ENCODE peak calls at places on chromosomes 7 and 10, in five cellular contexts. One of them, this sample, is unnamed.

GRCh38 chr10:91567815-91568214 is 65.1 kb downstream of the PPP1R3C start:
- DNase-seq in CD8-positive, alpha-beta memory T cell: no peak
- DNase-seq in mesenchymal stem cell: no peak
- DNase-seq in aorta: no peak
- DNase-seq in tibial artery: no peak
- DNase-seq in this sample: no peak

GRCh38 chr10:73906524-73907447 is 4.1 kb upstream of the PLAU start:
- DNase-seq in tibial artery: peak; percentile 83
- DNase-seq in CD8-positive, alpha-beta memory T cell: no peak
- DNase-seq in aorta: peak; percentile 92
- DNase-seq in mesenchymal stem cell: peak; percentile 99
- DNase-seq in this sample: peak; percentile 99

GRCh38 chr7:5627745-5628547 is 153.5 kb downstream of the RNF216 start:
- DNase-seq in aorta: no peak
- DNase-seq in tibial artery: no peak
- DNase-seq in mesenchymal stem cell: no peak
- DNase-seq in CD8-positive, alpha-beta memory T cell: no peak
- DNase-seq in this sample: no peak

GRCh38 chr7:142053988-142054387 is 57.5 kb upstream of the MGAM2 start:
- DNase-seq in CD8-positive, alpha-beta memory T cell: no peak
- DNase-seq in tibial artery: no peak
- DNase-seq in aorta: no peak
- DNase-seq in mesenchymal stem cell: no peak
- DNase-seq in this sample: no peak

GRCh38 chr7:22858640-22859561 is 36.3 kb upstream of the TOMM7 start:
- DNase-seq in CD8-positive, alpha-beta memory T cell: no peak
- DNase-seq in aorta: peak; percentile 59
- DNase-seq in tibial artery: no peak
- DNase-seq in mesenchymal stem cell: peak; percentile 98
- DNase-seq in this sample: peak; percentile 93

GRCh38 chr10:2650328-2650727 is 417.0 kb upstream of the PFKP start:
- DNase-seq in aorta: no peak
- DNase-seq in mesenchymal stem cell: no peak
- DNase-seq in tibial artery: no peak
- DNase-seq in CD8-positive, alpha-beta memory T cell: no peak
- DNase-seq in this sample: no peak

GRCh38 chr10:61124748-61125147 is 180.8 kb upstream of the RHOBTB1 start:
- DNase-seq in CD8-positive, alpha-beta memory T cell: no peak
- DNase-seq in mesenchymal stem cell: no peak
- DNase-seq in aorta: no peak
- DNase-seq in tibial artery: no peak
- DNase-seq in this sample: no peak

GRCh38 chr10:97514344-97514743 is 15.6 kb downstream of the UBTD1 start:
- DNase-seq in tibial artery: no peak
- DNase-seq in CD8-positive, alpha-beta memory T cell: no peak
- DNase-seq in mesenchymal stem cell: no peak
- DNase-seq in aorta: no peak
- DNase-seq in this sample: no peak

GRCh38 chr10:101189461-101190401 is 39.5 kb downstream of the LBX1 start:
- DNase-seq in CD8-positive, alpha-beta memory T cell: no peak
- DNase-seq in aorta: no peak
- DNase-seq in mesenchymal stem cell: no peak
- DNase-seq in tibial artery: no peak
- DNase-seq in this sample: no peak

GRCh38 chr7:151838861-151839381 is 38.0 kb downstream of the PRKAG2 start:
- DNase-seq in tibial artery: peak; percentile 35
- DNase-seq in mesenchymal stem cell: no peak
- DNase-seq in CD8-positive, alpha-beta memory T cell: peak; percentile 70
- DNase-seq in aorta: peak; percentile 73
- DNase-seq in this sample: no peak

GRCh38 chr10:15169555-15170407 is 1.3 kb upstream of the NMT2 start:
- DNase-seq in mesenchymal stem cell: peak; percentile 23
- DNase-seq in aorta: no peak
- DNase-seq in CD8-positive, alpha-beta memory T cell: peak; percentile 76
- DNase-seq in tibial artery: no peak
- DNase-seq in this sample: no peak

GRCh38 chr7:140595468-140596147 is 45.0 kb downstream of the DENND2A start:
- DNase-seq in tibial artery: no peak
- DNase-seq in mesenchymal stem cell: no peak
- DNase-seq in aorta: no peak
- DNase-seq in CD8-positive, alpha-beta memory T cell: no peak
- DNase-seq in this sample: no peak

GRCh38 chr7:43593010-43593409 is 10.1 kb downstream of the STK17A start:
- DNase-seq in mesenchymal stem cell: peak; percentile 46
- DNase-seq in aorta: no peak
- DNase-seq in CD8-positive, alpha-beta memory T cell: no peak
- DNase-seq in tibial artery: no peak
- DNase-seq in this sample: no peak

GRCh38 chr10:25639646-25640045 is 294.4 kb upstream of the MYO3A start:
- DNase-seq in tibial artery: no peak
- DNase-seq in CD8-positive, alpha-beta memory T cell: no peak
- DNase-seq in mesenchymal stem cell: no peak
- DNase-seq in aorta: no peak
- DNase-seq in this sample: peak; percentile 2

GRCh38 chr7:13279854-13280435 is 592.5 kb downstream of the ARL4A start:
- DNase-seq in aorta: no peak
- DNase-seq in tibial artery: no peak
- DNase-seq in CD8-positive, alpha-beta memory T cell: no peak
- DNase-seq in mesenchymal stem cell: peak; percentile 27
- DNase-seq in this sample: no peak

GRCh38 chr7:29281782-29282541 is 87.4 kb downstream of the CHN2 start:
- DNase-seq in tibial artery: peak; percentile 35
- DNase-seq in CD8-positive, alpha-beta memory T cell: no peak
- DNase-seq in aorta: peak; percentile 64
- DNase-seq in mesenchymal stem cell: peak; percentile 97
- DNase-seq in this sample: no peak

GRCh38 chr10:119207713-119208552 is 562 bp downstream of the GRK5 start:
- DNase-seq in mesenchymal stem cell: peak; percentile 76
- DNase-seq in CD8-positive, alpha-beta memory T cell: peak; percentile 56
- DNase-seq in tibial artery: peak; percentile 62
- DNase-seq in aorta: peak; percentile 71
- DNase-seq in this sample: peak; percentile 73
- H3K4me1 ChIP-seq in mesenchymal stem cell: peaks cover 10% of the 10 kb centered on the region
- H3K4me1 ChIP-seq in CD8-positive, alpha-beta memory T cell: peaks cover 40% of the 10 kb centered on the region
- H3K4me1 ChIP-seq in tibial artery: peaks cover 44% of the 10 kb centered on the region
- H3K4me1 ChIP-seq in aorta: peaks cover 11% of the 10 kb centered on the region
- H3K4me1 ChIP-seq in this sample: peaks cover 68% of the 10 kb centered on the region

DNA sequence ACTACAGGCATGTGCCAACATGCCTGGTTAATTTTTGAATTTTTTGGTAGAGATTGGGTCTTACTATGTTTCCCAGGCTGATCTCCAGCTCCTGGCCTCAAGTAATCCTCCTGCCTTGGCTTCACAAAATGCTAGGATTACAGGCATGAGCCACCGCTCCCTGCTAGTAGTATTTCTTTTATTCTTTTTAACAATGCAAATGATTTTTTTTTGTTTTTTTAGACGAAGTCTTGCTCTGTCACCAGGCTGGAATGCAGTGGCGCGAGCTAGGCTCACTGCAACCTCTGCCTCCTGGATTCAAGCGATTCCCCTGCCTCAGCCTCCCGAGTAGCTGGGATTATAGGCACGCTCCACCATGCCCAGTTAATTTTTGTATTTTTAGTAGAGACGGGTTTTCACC is 58.1 kb downstream of the SVIL start:
- DNase-seq in CD8-positive, alpha-beta memory T cell: no peak
- DNase-seq in mesenchymal stem cell: no peak
- DNase-seq in aorta: no peak
- DNase-seq in tibial artery: no peak
- DNase-seq in this sample: peak; percentile 70
- H3K27ac ChIP-seq in CD8-positive, alpha-beta memory T cell: no peak overlapping the region
- H3K27ac ChIP-seq in mesenchymal stem cell: peak overlapping the region; percentile 67
- H3K27ac ChIP-seq in aorta: no peak overlapping the region
- H3K27ac ChIP-seq in tibial artery: no peak overlapping the region
- H3K27ac ChIP-seq in this sample: peak overlapping the region; percentile 38

DNA sequence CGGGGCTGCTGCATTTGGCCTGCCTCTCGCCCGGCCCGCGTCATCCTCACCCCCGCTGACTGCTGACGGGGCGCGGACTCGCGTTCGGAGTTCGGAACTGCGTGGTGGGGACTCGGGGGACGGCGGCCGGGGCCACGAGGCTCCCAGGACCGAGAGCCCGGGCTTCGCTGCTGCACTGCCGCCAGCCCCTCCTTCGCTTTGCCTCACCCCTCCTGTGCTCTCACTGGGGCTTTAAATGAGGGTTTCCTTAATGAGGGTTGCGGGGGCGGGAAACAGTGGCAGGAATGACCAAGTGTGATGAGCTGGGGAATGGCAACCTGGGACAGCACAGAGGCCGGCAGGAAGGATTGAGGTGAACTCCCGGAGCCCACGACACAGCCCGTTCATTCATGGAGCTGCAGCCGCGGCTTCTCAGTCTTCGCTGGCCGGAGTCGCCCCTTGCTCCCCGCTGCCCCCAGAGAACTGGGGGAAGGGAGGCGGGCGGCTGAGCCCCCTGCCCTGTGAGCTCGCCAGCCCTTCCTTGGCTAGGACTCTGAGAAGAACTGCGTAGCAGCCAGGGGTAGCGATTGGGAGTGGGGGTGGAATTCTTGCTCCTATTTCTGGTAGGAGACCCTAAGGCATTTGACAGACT is 1.5 kb upstream of the LRRC4 start:
- DNase-seq in CD8-positive, alpha-beta memory T cell: no peak
- DNase-seq in mesenchymal stem cell: peak; percentile 34
- DNase-seq in aorta: no peak
- DNase-seq in tibial artery: no peak
- DNase-seq in this sample: no peak
- H3K4me3 ChIP-seq in CD8-positive, alpha-beta memory T cell: no peak overlapping the region
- H3K4me3 ChIP-seq in mesenchymal stem cell: peak overlapping the region; percentile 48
- H3K4me3 ChIP-seq in aorta: no peak overlapping the region
- H3K4me3 ChIP-seq in tibial artery: peak overlapping the region; percentile 47
- H3K4me3 ChIP-seq in this sample: peak overlapping the region; percentile 49

DNA sequence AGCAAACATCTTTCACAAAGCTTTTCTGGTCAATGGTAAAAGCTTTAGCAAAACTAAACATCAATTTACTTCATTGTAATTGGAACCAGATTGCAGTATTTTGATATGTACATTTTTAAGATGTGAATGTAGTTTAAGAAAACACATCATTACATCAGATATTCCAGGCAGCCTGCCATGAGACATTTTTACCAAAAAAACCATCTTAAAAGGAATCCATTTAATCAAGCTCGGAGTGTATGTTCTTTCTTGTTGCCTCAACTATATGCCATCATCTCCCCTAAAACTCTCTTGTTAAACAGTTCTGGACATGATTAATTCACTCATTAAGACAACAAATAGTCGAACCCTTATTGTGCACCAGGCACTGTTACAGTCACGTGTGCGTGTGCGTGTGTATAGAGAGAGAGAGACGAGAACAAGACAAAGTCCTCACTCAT is 97.5 kb downstream of the UBE2H start:
- DNase-seq in tibial artery: no peak
- DNase-seq in mesenchymal stem cell: no peak
- DNase-seq in aorta: no peak
- DNase-seq in CD8-positive, alpha-beta memory T cell: no peak
- DNase-seq in this sample: peak; percentile 76
- H3K4me1 ChIP-seq in tibial artery: peaks cover 100% of the 10 kb centered on the region
- H3K4me1 ChIP-seq in mesenchymal stem cell: peaks cover 9% of the 10 kb centered on the region
- H3K4me1 ChIP-seq in aorta: peaks cover 17% of the 10 kb centered on the region
- H3K4me1 ChIP-seq in CD8-positive, alpha-beta memory T cell: peaks cover 13% of the 10 kb centered on the region
- H3K4me1 ChIP-seq in this sample: peaks cover 33% of the 10 kb centered on the region

DNA sequence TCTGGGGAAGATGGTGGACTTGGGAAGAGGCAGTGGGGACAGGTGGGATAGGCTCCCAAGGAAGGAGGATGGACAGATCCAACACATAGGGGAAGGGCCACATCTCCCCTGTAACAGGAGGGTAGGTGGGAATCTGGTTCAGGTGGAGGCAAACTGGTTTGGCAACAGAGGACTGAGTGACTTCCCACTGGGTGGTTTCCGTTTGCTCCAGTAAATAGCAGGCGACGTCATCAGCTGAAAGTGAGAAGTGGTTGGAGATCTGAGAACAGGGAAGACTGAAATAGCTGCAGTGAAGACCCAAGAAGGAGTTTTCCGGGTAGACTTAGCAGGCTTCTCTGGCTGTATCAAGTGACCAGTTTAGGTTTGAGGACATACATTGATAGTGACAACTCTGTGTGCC is 504.4 kb downstream of the GALNT17 start:
- DNase-seq in tibial artery: no peak
- DNase-seq in mesenchymal stem cell: peak; percentile 30
- DNase-seq in CD8-positive, alpha-beta memory T cell: no peak
- DNase-seq in aorta: no peak
- DNase-seq in this sample: no peak
- H3K27ac ChIP-seq in tibial artery: no peak overlapping the region
- H3K27ac ChIP-seq in mesenchymal stem cell: no peak overlapping the region
- H3K27ac ChIP-seq in CD8-positive, alpha-beta memory T cell: no peak overlapping the region
- H3K27ac ChIP-seq in aorta: no peak overlapping the region
- H3K27ac ChIP-seq in this sample: no peak overlapping the region

GRCh38 chr7:25894902-25895791 is 256.9 kb upstream of the NFE2L3 start:
- DNase-seq in CD8-positive, alpha-beta memory T cell: peak; percentile 69
- DNase-seq in aorta: peak; percentile 76
- DNase-seq in mesenchymal stem cell: peak; percentile 38
- DNase-seq in tibial artery: peak; percentile 63
- DNase-seq in this sample: no peak

GRCh38 chr7:25894002-25894901 is 257.7 kb upstream of the NFE2L3 start:
- DNase-seq in tibial artery: no peak
- DNase-seq in aorta: no peak
- DNase-seq in mesenchymal stem cell: no peak
- DNase-seq in CD8-positive, alpha-beta memory T cell: peak; percentile 60
- DNase-seq in this sample: no peak

GRCh38 chr7:25891591-25891990 is 260.4 kb upstream of the NFE2L3 start:
- DNase-seq in tibial artery: no peak
- DNase-seq in mesenchymal stem cell: no peak
- DNase-seq in aorta: no peak
- DNase-seq in CD8-positive, alpha-beta memory T cell: no peak
- DNase-seq in this sample: no peak

GRCh38 chr7:25895792-25896171 is 256.2 kb upstream of the NFE2L3 start:
- DNase-seq in CD8-positive, alpha-beta memory T cell: no peak
- DNase-seq in mesenchymal stem cell: no peak
- DNase-seq in aorta: no peak
- DNase-seq in tibial artery: no peak
- DNase-seq in this sample: no peak

GRCh38 chr7:25893436-25893835 is 258.6 kb upstream of the NFE2L3 start:
- DNase-seq in aorta: no peak
- DNase-seq in mesenchymal stem cell: no peak
- DNase-seq in CD8-positive, alpha-beta memory T cell: no peak
- DNase-seq in tibial artery: no peak
- DNase-seq in this sample: no peak
- H3K4me3 ChIP-seq in aorta: no peak overlapping the region
- H3K4me3 ChIP-seq in mesenchymal stem cell: no peak overlapping the region
- H3K4me3 ChIP-seq in CD8-positive, alpha-beta memory T cell: peak overlapping the region; percentile 67
- H3K4me3 ChIP-seq in tibial artery: no peak overlapping the region
- H3K4me3 ChIP-seq in this sample: no peak overlapping the region

GRCh38 chr7:112462236-112462635 is 12.0 kb downstream of the IFRD1 start:
- DNase-seq in CD8-positive, alpha-beta memory T cell: no peak
- DNase-seq in aorta: no peak
- DNase-seq in tibial artery: peak; percentile 38
- DNase-seq in mesenchymal stem cell: peak; percentile 80
- DNase-seq in this sample: no peak
- H3K4me1 ChIP-seq in CD8-positive, alpha-beta memory T cell: no peaks in the 10 kb centered on the region
- H3K4me1 ChIP-seq in aorta: no peaks in the 10 kb centered on the region
- H3K4me1 ChIP-seq in tibial artery: peaks cover 43% of the 10 kb centered on the region
- H3K4me1 ChIP-seq in mesenchymal stem cell: no peaks in the 10 kb centered on the region
- H3K4me1 ChIP-seq in this sample: no peaks in the 10 kb centered on the region

GRCh38 chr7:767941-768729 is 41.1 kb upstream of the PRKAR1B start:
- DNase-seq in tibial artery: no peak
- DNase-seq in CD8-positive, alpha-beta memory T cell: no peak
- DNase-seq in aorta: no peak
- DNase-seq in mesenchymal stem cell: no peak
- DNase-seq in this sample: no peak
- H3K27ac ChIP-seq in tibial artery: no peak overlapping the region
- H3K27ac ChIP-seq in CD8-positive, alpha-beta memory T cell: no peak overlapping the region
- H3K27ac ChIP-seq in aorta: no peak overlapping the region
- H3K27ac ChIP-seq in mesenchymal stem cell: peak overlapping the region; percentile 34
- H3K27ac ChIP-seq in this sample: no peak overlapping the region